ENCODE peak calls at places on chromosome 15, in six cellular contexts. R, M, K, L, F and O are unnamed samples.

GRCh38 chr15:76503804-76504203 is 167.2 kb downstream of the ISL2 start:
- DNase-seq in R (no peak), K (no peak), L (no peak), F (no peak), M (no peak), O (no peak)

GRCh38 chr15:77013786-77014136 is 18.8 kb downstream of the PSTPIP1 start:
- DNase-seq in K (no peak), L (peak), R (no peak), F (no peak), M (no peak), O (no peak)

GRCh38 chr15:86677316-86677715 is 597.6 kb downstream of the AGBL1 start:
- DNase-seq in K (no peak), F (no peak), M (no peak), L (no peak), R (no peak), O (no peak)

GRCh38 chr15:31079519-31079918 is 22.0 kb downstream of the TRPM1 start:
- DNase-seq in R (peak), M (no peak), L (no peak), K (no peak), F (no peak), O (no peak)

GRCh38 chr15:89652131-89652530 is 3.1 kb downstream of the KIF7 start:
- DNase-seq in F (no peak), R (no peak), L (no peak), M (no peak), K (no peak), O (no peak)

GRCh38 chr15:50485389-50485788 is 61.1 kb downstream of the USP50 start:
- DNase-seq in K (no peak), R (no peak), M (no peak), L (no peak), F (no peak), O (no peak)

GRCh38 chr15:60635507-60636352 is 156.8 kb upstream of the ICE2 start:
- DNase-seq in R (no peak), F (no peak), L (no peak), M (no peak), K (no peak), O (peak)

GRCh38 chr15:101489633-101490407 is at the start of gene PCSK6:
- DNase-seq in R (no peak), F (no peak), L (peak), K (peak), M (peak), O (no peak)

GRCh38 chr15:69081310-69082004 is 67.0 kb downstream of the NOX5 start:
- DNase-seq in F (no peak), M (no peak), R (no peak), L (no peak), K (peak), O (peak)

GRCh38 chr15:83504365-83504764 is 57.2 kb downstream of the SH3GL3 start:
- DNase-seq in R (no peak), M (no peak), L (no peak), F (no peak), K (no peak), O (no peak)

GRCh38 chr15:57510647-57511046 is 81.1 kb upstream of the MYZAP start:
- DNase-seq in R (no peak), M (no peak), L (no peak), F (no peak), K (no peak), O (peak)

GRCh38 chr15:83380682-83381081 is 66.5 kb upstream of the SH3GL3 start:
- DNase-seq in M (peak), F (peak), K (peak), R (no peak), L (peak), O (peak)

GRCh38 chr15:101062063-101062462 is 142.9 kb downstream of the LRRK1 start:
- DNase-seq in R (no peak), M (no peak), L (no peak), F (no peak), K (no peak), O (no peak)

GRCh38 chr15:72796515-72797337 is 13.2 kb upstream of the ADPGK start:
- DNase-seq in R (no peak), M (peak), L (peak), K (peak), F (no peak), O (peak)

GRCh38 chr15:63593705-63594671 is 3.2 kb upstream of the FBXL22 start:
- DNase-seq in R (no peak), M (no peak), K (no peak), F (no peak), L (no peak), O (no peak)

GRCh38 chr15:57425842-57426241 is 49.5 kb downstream of the CGNL1 start:
- DNase-seq in M (no peak), K (no peak), R (no peak), L (no peak), F (no peak), O (no peak)

GRCh38 chr15:41207687-41208448 is 22.7 kb downstream of the EXD1 start:
- DNase-seq in M (no peak), F (no peak), K (no peak), R (no peak), L (no peak), O (no peak)

GRCh38 chr15:72339777-72340177 is 19.8 kb upstream of the CELF6 start:
- DNase-seq in R (no peak), L (no peak), M (peak), F (peak), K (no peak), O (peak)

GRCh38 chr15:22884344-22884743 is 45.9 kb downstream of the NIPA2 start:
- DNase-seq in M (no peak), F (peak), K (peak), R (no peak), L (no peak), O (no peak)

GRCh38 chr15:90814193-90814811 is 54.1 kb upstream of the FURIN start:
- DNase-seq in R (no peak), M (no peak), F (no peak), L (no peak), K (no peak), O (no peak)

DNA sequence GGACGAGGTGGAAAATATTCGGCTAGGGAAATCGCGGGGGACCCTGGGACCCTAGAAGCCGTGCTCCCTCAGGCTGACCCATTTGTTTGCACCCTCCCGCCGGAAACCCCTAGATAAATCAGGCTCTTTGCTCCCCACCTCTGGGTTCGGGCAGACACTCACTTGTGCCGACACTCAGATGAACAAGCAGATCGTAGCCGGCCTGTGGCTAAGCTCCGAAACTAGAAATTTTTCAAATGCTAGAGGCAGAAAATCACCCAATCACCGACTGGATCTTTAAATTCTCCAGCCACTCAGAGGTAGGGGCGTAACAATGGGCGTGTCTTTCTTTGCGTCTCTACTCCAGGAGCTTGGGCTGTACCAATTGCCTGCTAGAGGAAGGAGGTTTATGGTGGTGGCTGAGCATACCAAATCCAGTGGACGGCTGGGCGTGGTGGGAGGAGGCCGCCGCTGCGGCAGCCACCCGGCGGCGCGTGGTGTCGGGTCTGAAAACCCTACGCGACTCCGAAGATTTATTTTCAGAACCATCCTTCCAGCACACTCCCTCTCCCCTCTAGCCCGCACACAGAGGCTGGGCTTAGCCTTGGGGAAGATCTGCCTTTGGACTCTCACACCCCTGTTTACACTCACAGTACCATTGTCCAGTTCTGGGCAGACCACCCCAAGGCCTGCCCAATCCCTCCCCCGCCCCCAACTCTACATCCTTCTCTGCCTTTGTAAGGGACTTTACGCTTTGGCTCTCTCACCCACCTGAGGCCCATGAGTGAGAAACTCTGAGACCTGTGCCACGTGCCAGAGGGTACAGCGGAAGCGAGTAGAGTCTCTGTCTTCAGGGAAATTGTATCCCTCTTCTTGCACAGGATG is at the start of gene PIF1:
- DNase-seq in M (peak), F (peak), R (peak), L (peak), K (peak), O (peak)
- TF ChIP-seq JUN in M (peak), F (no peak), R (no peak), L (no peak), K (no peak), O (no peak)

DNA sequence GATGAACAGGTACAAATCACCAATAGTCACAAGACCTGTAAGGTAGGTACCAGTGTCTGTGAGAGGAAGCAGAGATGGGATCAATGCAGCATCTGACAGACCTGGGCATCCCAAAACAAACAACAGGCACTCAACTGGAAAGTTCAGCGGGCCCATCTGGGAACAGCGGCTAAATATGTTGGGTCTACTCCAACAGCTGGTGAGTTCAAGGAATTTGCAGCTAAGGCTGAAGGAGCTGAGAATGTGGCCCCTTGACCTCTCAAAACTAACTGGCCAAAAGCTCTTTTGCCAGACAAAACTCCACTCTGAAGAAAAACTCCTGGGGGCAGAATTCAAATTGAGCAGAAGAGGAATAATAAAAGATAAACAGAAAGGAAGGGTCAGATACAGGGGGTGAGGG is 24.4 kb downstream of the AVEN start:
- DNase-seq in F (no peak), R (no peak), K (no peak), L (no peak), M (no peak), O (no peak)
- TF ChIP-seq JUN in F (no peak), R (no peak), K (no peak), L (no peak), M (no peak), O (no peak)

GRCh38 chr15:52879145-52879544 is 89.0 kb upstream of the ONECUT1 start:
- DNase-seq in M (no peak), R (no peak), K (no peak), F (no peak), L (no peak), O (no peak)
- TF ChIP-seq JUN in M (no peak), R (no peak), K (no peak), F (no peak), L (no peak), O (no peak)

GRCh38 chr15:67198157-67198754 is 56.2 kb downstream of the AAGAB start:
- DNase-seq in F (no peak), M (peak), K (no peak), L (no peak), R (no peak), O (no peak)

GRCh38 chr15:67197364-67197695 is 57.1 kb downstream of the AAGAB start:
- DNase-seq in L (no peak), R (no peak), F (no peak), K (no peak), M (peak), O (no peak)

GRCh38 chr15:67195305-67195704 is 59.2 kb downstream of the AAGAB start:
- DNase-seq in K (no peak), L (no peak), R (no peak), M (no peak), F (no peak), O (no peak)

GRCh38 chr15:67196222-67196621 is 58.2 kb downstream of the AAGAB start:
- DNase-seq in F (no peak), M (peak), L (no peak), R (no peak), K (no peak), O (no peak)

DNA sequence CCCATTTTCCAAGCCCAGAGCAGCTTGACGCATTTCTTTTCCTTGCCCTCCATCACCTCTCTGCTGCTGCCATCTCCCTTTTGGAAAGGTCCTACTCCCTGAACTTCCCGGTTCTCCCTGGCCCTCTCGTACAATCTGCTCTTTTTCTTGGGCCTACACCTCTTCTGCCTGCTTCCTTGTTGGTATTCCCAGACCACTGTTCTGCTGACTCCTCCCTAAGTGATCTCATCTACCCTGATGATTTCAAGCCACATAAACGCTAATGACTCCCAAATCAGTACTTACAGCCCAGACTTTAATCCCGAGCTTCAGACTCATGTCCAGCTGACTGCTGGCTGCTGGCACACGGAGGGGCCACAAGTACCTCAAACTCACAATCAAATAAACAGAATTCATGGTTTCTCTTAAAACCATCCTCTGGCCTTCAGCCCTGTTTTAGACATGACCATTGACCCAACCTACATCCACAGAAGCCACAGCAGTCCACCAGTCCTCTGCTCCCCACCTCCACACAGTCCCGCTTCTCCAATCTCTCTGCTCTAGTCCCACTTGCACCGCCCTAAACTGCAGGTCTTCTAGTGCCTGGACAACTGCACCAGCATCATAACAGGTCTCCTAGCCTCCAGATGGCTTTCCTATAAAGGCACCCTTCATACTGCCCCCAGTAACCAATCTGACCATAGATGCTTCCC is 57.6 kb downstream of the AAGAB start:
- DNase-seq in R (no peak), M (peak), K (no peak), L (no peak), F (no peak), O (peak)
- TF ChIP-seq JUN in R (no peak), M (no peak), K (no peak), L (no peak), F (no peak), O (no peak)

GRCh38 chr15:34760909-34761308 is 6.1 kb upstream of the GJD2 start:
- DNase-seq in R (no peak), M (no peak), F (no peak), K (no peak), L (no peak), O (no peak)
- TF ChIP-seq JUN in R (no peak), M (no peak), F (no peak), K (no peak), L (no peak), O (no peak)